ENCODE peak calls at places on chromosomes 3 and 15, in seven cellular contexts. One of them, this sample, is unnamed.

GRCh38 chr3:49529567-49529966 is 24.7 kb upstream of the BSN start:
- DNase-seq in endothelial cell of umbilical vein: no peak
- DNase-seq in GM23338: no peak
- DNase-seq in GM12878: no peak
- DNase-seq in GM23248: no peak
- DNase-seq in IMR-90: no peak
- DNase-seq in osteoblast: no peak
- DNase-seq in this sample: no peak

GRCh38 chr3:98890960-98891910 is 10.3 kb downstream of the DCBLD2 start:
- DNase-seq in endothelial cell of umbilical vein: peak
- DNase-seq in GM23338: no peak
- DNase-seq in GM12878: no peak
- DNase-seq in GM23248: peak
- DNase-seq in IMR-90: peak
- DNase-seq in osteoblast: no peak
- DNase-seq in this sample: no peak

GRCh38 chr15:69719527-69719926 is 266.9 kb downstream of the RPLP1 start:
- DNase-seq in endothelial cell of umbilical vein: no peak
- DNase-seq in GM23338: no peak
- DNase-seq in GM12878: no peak
- DNase-seq in GM23248: no peak
- DNase-seq in IMR-90: no peak
- DNase-seq in osteoblast: no peak
- DNase-seq in this sample: peak

GRCh38 chr15:90564109-90564508 is 34.4 kb downstream of the CRTC3 start:
- DNase-seq in endothelial cell of umbilical vein: peak
- DNase-seq in GM23338: no peak
- DNase-seq in GM12878: no peak
- DNase-seq in GM23248: no peak
- DNase-seq in IMR-90: no peak
- DNase-seq in osteoblast: no peak
- DNase-seq in this sample: peak

GRCh38 chr3:31621314-31621713 is 88.6 kb downstream of the STT3B start:
- DNase-seq in endothelial cell of umbilical vein: no peak
- DNase-seq in GM23338: no peak
- DNase-seq in GM12878: no peak
- DNase-seq in GM23248: peak
- DNase-seq in IMR-90: peak
- DNase-seq in osteoblast: peak
- DNase-seq in this sample: no peak

GRCh38 chr15:69253156-69253555 is 45.6 kb upstream of the PAQR5 start:
- DNase-seq in endothelial cell of umbilical vein: peak
- DNase-seq in GM23338: no peak
- DNase-seq in GM12878: no peak
- DNase-seq in GM23248: peak
- DNase-seq in IMR-90: peak
- DNase-seq in osteoblast: peak
- DNase-seq in this sample: no peak

GRCh38 chr3:143307613-143308183 is 188.1 kb downstream of the CHST2 start:
- DNase-seq in endothelial cell of umbilical vein: peak
- DNase-seq in GM23338: no peak
- DNase-seq in GM12878: peak
- DNase-seq in GM23248: peak
- DNase-seq in IMR-90: peak
- DNase-seq in osteoblast: peak
- DNase-seq in this sample: no peak

GRCh38 chr15:63444607-63445006 is 59.8 kb upstream of the USP3 start:
- DNase-seq in endothelial cell of umbilical vein: no peak
- DNase-seq in GM23338: no peak
- DNase-seq in GM12878: no peak
- DNase-seq in GM23248: no peak
- DNase-seq in IMR-90: no peak
- DNase-seq in osteoblast: no peak
- DNase-seq in this sample: no peak

GRCh38 chr15:53068671-53069070 is 278.5 kb upstream of the ONECUT1 start:
- DNase-seq in endothelial cell of umbilical vein: no peak
- DNase-seq in GM23338: no peak
- DNase-seq in GM12878: no peak
- DNase-seq in GM23248: no peak
- DNase-seq in IMR-90: no peak
- DNase-seq in osteoblast: no peak
- DNase-seq in this sample: no peak

GRCh38 chr15:89088605-89089315 is 504 bp downstream of the ABHD2 start:
- DNase-seq in endothelial cell of umbilical vein: peak
- DNase-seq in GM23338: peak
- DNase-seq in GM12878: no peak
- DNase-seq in GM23248: peak
- DNase-seq in IMR-90: peak
- DNase-seq in osteoblast: no peak
- DNase-seq in this sample: peak

GRCh38 chr15:75164625-75165024 is 37.1 kb upstream of the C15orf39 start:
- DNase-seq in endothelial cell of umbilical vein: no peak
- DNase-seq in GM23338: peak
- DNase-seq in GM12878: no peak
- DNase-seq in GM23248: no peak
- DNase-seq in IMR-90: no peak
- DNase-seq in osteoblast: no peak
- DNase-seq in this sample: no peak

GRCh38 chr15:98803228-98804056 is 155.1 kb downstream of the IGF1R start:
- DNase-seq in endothelial cell of umbilical vein: no peak
- DNase-seq in GM23338: no peak
- DNase-seq in GM12878: no peak
- DNase-seq in GM23248: peak
- DNase-seq in IMR-90: peak
- DNase-seq in osteoblast: no peak
- DNase-seq in this sample: no peak

GRCh38 chr15:39232512-39232911 is 348.4 kb upstream of the THBS1 start:
- DNase-seq in endothelial cell of umbilical vein: no peak
- DNase-seq in GM23338: no peak
- DNase-seq in GM12878: no peak
- DNase-seq in GM23248: peak
- DNase-seq in IMR-90: peak
- DNase-seq in osteoblast: peak
- DNase-seq in this sample: no peak

GRCh38 chr3:41405466-41405865 is 206.2 kb downstream of the CTNNB1 start:
- DNase-seq in endothelial cell of umbilical vein: no peak
- DNase-seq in GM23338: no peak
- DNase-seq in GM12878: no peak
- DNase-seq in GM23248: peak
- DNase-seq in IMR-90: no peak
- DNase-seq in osteoblast: no peak
- DNase-seq in this sample: no peak

GRCh38 chr3:19931180-19931692 is 2.8 kb downstream of the EFHB start:
- DNase-seq in endothelial cell of umbilical vein: no peak
- DNase-seq in GM23338: no peak
- DNase-seq in GM12878: peak
- DNase-seq in GM23248: no peak
- DNase-seq in IMR-90: no peak
- DNase-seq in osteoblast: no peak
- DNase-seq in this sample: no peak

GRCh38 chr3:19931767-19932188 is 2.2 kb downstream of the EFHB start:
- DNase-seq in endothelial cell of umbilical vein: no peak
- DNase-seq in GM23338: no peak
- DNase-seq in GM12878: no peak
- DNase-seq in GM23248: peak
- DNase-seq in IMR-90: no peak
- DNase-seq in osteoblast: peak
- DNase-seq in this sample: no peak

GRCh38 chr3:19937459-19938362 is 3.7 kb upstream of the EFHB start:
- DNase-seq in endothelial cell of umbilical vein: no peak
- DNase-seq in GM23338: peak
- DNase-seq in GM12878: no peak
- DNase-seq in GM23248: no peak
- DNase-seq in IMR-90: peak
- DNase-seq in osteoblast: no peak
- DNase-seq in this sample: no peak

GRCh38 chr3:19932422-19932821 is 1.6 kb downstream of the EFHB start:
- DNase-seq in endothelial cell of umbilical vein: no peak
- DNase-seq in GM23338: no peak
- DNase-seq in GM12878: no peak
- DNase-seq in GM23248: no peak
- DNase-seq in IMR-90: no peak
- DNase-seq in osteoblast: no peak
- DNase-seq in this sample: no peak

GRCh38 chr3:19934098-19934566 is at the start of gene EFHB:
- DNase-seq in endothelial cell of umbilical vein: no peak
- DNase-seq in GM23338: peak
- DNase-seq in GM12878: no peak
- DNase-seq in GM23248: peak
- DNase-seq in IMR-90: peak
- DNase-seq in osteoblast: no peak
- DNase-seq in this sample: no peak
- H2AFZ ChIP-seq in endothelial cell of umbilical vein: no peak
- H2AFZ ChIP-seq in GM23338: peak
- H2AFZ ChIP-seq in GM12878: no peak
- H2AFZ ChIP-seq in GM23248: no peak
- H2AFZ ChIP-seq in IMR-90: peak
- H2AFZ ChIP-seq in osteoblast: no peak
- H2AFZ ChIP-seq in this sample: no peak

GRCh38 chr3:66534304-66534703 is 33.5 kb upstream of the LRIG1 start:
- DNase-seq in endothelial cell of umbilical vein: no peak
- DNase-seq in GM23338: no peak
- DNase-seq in GM12878: no peak
- DNase-seq in GM23248: no peak
- DNase-seq in IMR-90: no peak
- DNase-seq in osteoblast: no peak
- DNase-seq in this sample: no peak

GRCh38 chr3:66532160-66532587 is 31.4 kb upstream of the LRIG1 start:
- DNase-seq in endothelial cell of umbilical vein: no peak
- DNase-seq in GM23338: peak
- DNase-seq in GM12878: no peak
- DNase-seq in GM23248: no peak
- DNase-seq in IMR-90: no peak
- DNase-seq in osteoblast: no peak
- DNase-seq in this sample: no peak

GRCh38 chr3:66532613-66533012 is 31.8 kb upstream of the LRIG1 start:
- DNase-seq in endothelial cell of umbilical vein: no peak
- DNase-seq in GM23338: no peak
- DNase-seq in GM12878: no peak
- DNase-seq in GM23248: no peak
- DNase-seq in IMR-90: no peak
- DNase-seq in osteoblast: no peak
- DNase-seq in this sample: no peak

GRCh38 chr3:66527253-66527652 is 26.4 kb upstream of the LRIG1 start:
- DNase-seq in endothelial cell of umbilical vein: no peak
- DNase-seq in GM23338: no peak
- DNase-seq in GM12878: no peak
- DNase-seq in GM23248: no peak
- DNase-seq in IMR-90: no peak
- DNase-seq in osteoblast: no peak
- DNase-seq in this sample: no peak

DNA sequence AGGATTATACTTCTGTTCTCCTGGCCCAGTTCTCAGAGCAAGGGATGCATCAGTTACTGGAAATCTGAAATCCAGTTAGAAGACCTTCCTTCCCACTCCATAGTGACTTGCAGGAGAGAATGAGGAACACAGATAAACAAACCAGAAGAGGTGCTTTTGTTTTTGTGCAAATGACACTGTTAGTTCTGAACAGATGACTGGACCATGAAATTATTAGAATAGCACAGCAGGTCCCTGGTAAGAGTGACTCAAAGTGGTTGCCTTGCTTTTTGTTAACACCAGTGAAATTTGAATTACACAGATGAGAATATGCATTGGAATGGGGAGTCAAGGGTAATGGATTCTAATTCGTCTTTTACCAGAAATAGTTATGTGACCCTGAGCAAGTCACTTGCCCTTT is 30.4 kb upstream of the LRIG1 start:
- DNase-seq in endothelial cell of umbilical vein: no peak
- DNase-seq in GM23338: no peak
- DNase-seq in GM12878: no peak
- DNase-seq in GM23248: no peak
- DNase-seq in IMR-90: no peak
- DNase-seq in osteoblast: no peak
- DNase-seq in this sample: no peak
- H2AFZ ChIP-seq in endothelial cell of umbilical vein: no peak
- H2AFZ ChIP-seq in GM23338: no peak
- H2AFZ ChIP-seq in GM12878: no peak
- H2AFZ ChIP-seq in GM23248: no peak
- H2AFZ ChIP-seq in IMR-90: no peak
- H2AFZ ChIP-seq in osteoblast: no peak
- H2AFZ ChIP-seq in this sample: no peak

DNA sequence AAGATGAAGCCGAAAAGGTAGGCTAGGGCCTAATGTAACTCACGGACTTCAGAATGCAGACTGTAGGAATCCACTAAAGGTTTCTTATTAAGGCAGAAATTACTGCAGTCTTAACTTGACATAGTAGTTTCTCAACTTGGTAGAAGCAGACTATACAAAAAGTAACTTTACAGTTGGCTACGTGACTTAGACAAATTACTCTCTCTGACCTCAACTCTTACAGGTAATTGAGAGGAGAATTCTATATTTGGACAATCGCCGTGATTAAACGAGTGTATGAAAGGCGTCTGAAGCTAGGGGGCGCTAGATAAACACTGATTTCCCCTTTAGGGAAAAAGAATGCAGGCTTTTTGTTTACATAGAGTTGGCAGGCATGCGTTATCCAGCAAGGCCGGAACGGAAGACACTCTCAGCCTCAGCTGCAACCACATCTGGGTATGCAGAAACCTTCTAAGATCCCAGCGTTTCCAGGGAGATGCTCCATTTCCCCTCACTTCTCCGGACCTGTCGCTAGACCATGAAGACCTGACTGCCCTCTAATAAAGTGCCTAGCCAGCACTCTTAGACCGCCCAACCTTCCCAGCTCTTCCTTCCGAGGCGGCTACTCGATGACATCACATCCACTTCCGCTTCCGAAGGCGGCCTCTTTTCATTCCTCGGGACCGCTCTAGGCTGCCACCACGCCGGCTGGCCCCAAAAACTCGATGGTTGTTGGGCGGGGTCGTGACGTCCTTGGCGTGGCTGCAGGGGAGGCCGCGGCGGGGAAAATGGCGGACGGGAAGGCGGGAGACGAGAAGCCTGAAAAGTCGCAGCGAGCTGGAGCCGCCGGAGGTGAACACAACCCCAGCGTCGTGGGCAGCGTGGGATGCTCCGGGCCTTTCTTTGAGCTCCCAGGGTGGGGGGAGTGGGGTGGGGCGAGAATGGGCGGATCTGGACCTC is at the start of gene PCNP:
- DNase-seq in endothelial cell of umbilical vein: peak
- DNase-seq in GM23338: peak
- DNase-seq in GM12878: peak
- DNase-seq in GM23248: peak
- DNase-seq in IMR-90: peak
- DNase-seq in osteoblast: peak
- DNase-seq in this sample: peak
- H2AFZ ChIP-seq in endothelial cell of umbilical vein: peak
- H2AFZ ChIP-seq in GM23338: peak
- H2AFZ ChIP-seq in GM12878: peak
- H2AFZ ChIP-seq in GM23248: peak
- H2AFZ ChIP-seq in IMR-90: peak
- H2AFZ ChIP-seq in osteoblast: peak
- H2AFZ ChIP-seq in this sample: peak

DNA sequence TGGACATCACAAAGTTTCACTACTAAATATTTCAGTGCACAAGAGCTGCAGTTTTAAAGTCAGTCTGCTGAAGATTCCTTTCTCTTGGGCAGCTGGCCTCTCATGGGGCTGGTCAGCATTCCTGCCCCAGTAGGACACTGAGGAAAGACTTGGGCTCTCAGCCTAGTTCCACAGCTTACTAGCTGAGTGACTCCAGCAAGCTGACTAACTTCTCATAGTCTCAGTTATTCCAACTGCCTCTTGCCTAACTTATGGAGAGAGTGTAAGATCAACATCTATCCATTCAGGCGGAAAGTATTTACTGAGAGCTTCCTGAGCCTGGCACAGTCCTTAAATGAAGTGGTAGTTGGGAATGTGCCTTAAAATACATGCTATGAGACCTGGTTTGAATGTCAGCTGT is 27.0 kb downstream of the TM4SF4 start:
- DNase-seq in endothelial cell of umbilical vein: peak
- DNase-seq in GM23338: no peak
- DNase-seq in GM12878: no peak
- DNase-seq in GM23248: peak
- DNase-seq in IMR-90: peak
- DNase-seq in osteoblast: peak
- DNase-seq in this sample: no peak
- H2AFZ ChIP-seq in endothelial cell of umbilical vein: no peak
- H2AFZ ChIP-seq in GM23338: no peak
- H2AFZ ChIP-seq in GM12878: no peak
- H2AFZ ChIP-seq in GM23248: no peak
- H2AFZ ChIP-seq in IMR-90: peak
- H2AFZ ChIP-seq in osteoblast: peak
- H2AFZ ChIP-seq in this sample: no peak

This sample was measured in OCI-LY7.